ENCODE peak calls at places on chromosomes 12 and 14, in six cellular contexts. U is gastrocnemius medialis, F is transverse colon, S is ovary, B is choroid plexus epithelial cell, M is AG10803. X is an unnamed sample.

GRCh38 chr12:103441437-103442186 is 54.2 kb downstream of the C12orf42 start:
- DNase-seq in U (no peak), F (peak), S (no peak), B (no peak), M (no peak), X (no peak)

GRCh38 chr12:14076538-14076937 is 95.1 kb upstream of the GRIN2B start:
- DNase-seq in U (no peak), F (no peak), S (no peak), B (no peak), M (no peak), X (no peak)

GRCh38 chr12:92339198-92339821 is 193.7 kb upstream of the BTG1 start:
- DNase-seq in U (no peak), F (no peak), S (no peak), B (no peak), M (no peak), X (no peak)

GRCh38 chr12:18798445-18799139 is 60.7 kb downstream of the CAPZA3 start:
- DNase-seq in U (no peak), F (no peak), S (no peak), B (peak), M (no peak), X (no peak)

GRCh38 chr14:89292579-89293348 is 124.3 kb downstream of the FOXN3 start:
- DNase-seq in U (no peak), F (no peak), S (no peak), B (no peak), M (no peak), X (no peak)

GRCh38 chr12:96195845-96196451 is 1.8 kb downstream of the ELK3 start:
- DNase-seq in U (no peak), F (peak), S (no peak), B (peak), M (peak), X (no peak)

GRCh38 chr12:100926669-100927248 is 132.2 kb downstream of the ANO4 start:
- DNase-seq in U (no peak), F (peak), S (no peak), B (peak), M (peak), X (peak)

GRCh38 chr14:54784657-54785056 is 118.0 kb downstream of the GCH1 start:
- DNase-seq in U (peak), F (no peak), S (no peak), B (no peak), M (no peak), X (no peak)

GRCh38 chr14:99481745-99482099 is 513 bp downstream of the CCNK start:
- DNase-seq in U (no peak), F (no peak), S (no peak), B (peak), M (peak), X (no peak)

GRCh38 chr12:109655578-109655977 is 58.0 kb upstream of the FAM222A start:
- DNase-seq in U (no peak), F (no peak), S (no peak), B (no peak), M (no peak), X (no peak)

GRCh38 chr12:75712223-75712622 is 200.8 kb upstream of the KRR1 start:
- DNase-seq in U (no peak), F (no peak), S (no peak), B (no peak), M (no peak), X (no peak)

GRCh38 chr12:570237-570925 is 92.9 kb downstream of the NINJ2 start:
- DNase-seq in U (peak), F (peak), S (peak), B (peak), M (peak), X (no peak)

GRCh38 chr14:105473033-105473676 is 1.5 kb upstream of the CRIP2 start:
- DNase-seq in U (no peak), F (no peak), S (no peak), B (no peak), M (no peak), X (no peak)

GRCh38 chr14:89616425-89617141 is 199.6 kb upstream of the FOXN3 start:
- DNase-seq in U (no peak), F (no peak), S (no peak), B (peak), M (peak), X (peak)

GRCh38 chr14:63922696-63923421 is 70.1 kb downstream of the SYNE2 start:
- DNase-seq in U (peak), F (peak), S (peak), B (peak), M (no peak), X (no peak)

GRCh38 chr12:4962539-4963486 is 53.1 kb downstream of the KCNA1 start:
- DNase-seq in U (no peak), F (no peak), S (no peak), B (no peak), M (no peak), X (no peak)

GRCh38 chr12:106696071-106696470 is 78.4 kb upstream of the RIC8B start:
- DNase-seq in U (no peak), F (no peak), S (no peak), B (no peak), M (no peak), X (no peak)

GRCh38 chr14:35961697-35962274 is 135.6 kb downstream of the BRMS1L start:
- DNase-seq in U (no peak), F (no peak), S (no peak), B (no peak), M (no peak), X (no peak)

GRCh38 chr14:74425525-74426201 is 347 bp downstream of the SYNDIG1L start:
- DNase-seq in U (no peak), F (peak), S (no peak), B (no peak), M (no peak), X (no peak)

GRCh38 chr14:54177009-54177408 is 219.8 kb upstream of the CDKN3 start:
- DNase-seq in U (no peak), F (no peak), S (no peak), B (no peak), M (no peak), X (no peak)

GRCh38 chr12:14367097-14367661 is 1.7 kb downstream of the ATF7IP start:
- DNase-seq in U (no peak), F (no peak), S (no peak), B (peak), M (peak), X (no peak)

GRCh38 chr12:57896437-57897201 is 44.7 kb upstream of the ATP23 start:
- DNase-seq in U (peak), F (peak), S (peak), B (peak), M (peak), X (no peak)

GRCh38 chr14:61610900-61611299 is 84.4 kb upstream of the HIF1A start:
- DNase-seq in U (no peak), F (no peak), S (no peak), B (no peak), M (no peak), X (no peak)

GRCh38 chr14:72525087-72525909 is 368.6 kb downstream of the DPF3 start:
- DNase-seq in U (no peak), F (no peak), S (no peak), B (no peak), M (peak), X (no peak)

DNA sequence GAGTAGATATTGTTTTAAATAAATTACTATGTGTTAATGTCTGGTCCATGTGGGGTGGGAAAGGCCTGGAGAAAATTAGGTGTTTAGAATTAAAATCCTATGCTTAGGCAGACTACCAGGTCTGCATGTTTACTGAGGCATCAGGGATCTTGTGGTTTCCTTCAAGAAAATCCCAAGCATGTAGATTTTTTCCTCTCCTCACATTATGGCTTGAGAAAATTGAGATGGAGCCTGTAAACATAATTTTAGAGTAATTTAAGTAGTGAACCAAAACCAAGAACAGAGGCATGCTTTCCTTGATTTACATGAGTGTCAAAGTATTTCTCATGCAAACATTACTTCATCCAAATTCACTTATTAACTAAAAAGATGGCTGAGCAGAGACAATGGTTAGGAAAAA is 823.7 kb downstream of the AACS start:
- DNase-seq in U (no peak), F (no peak), S (no peak), B (no peak), M (no peak), X (no peak)
- TF ChIP-seq CTCF in U (no peak), F (no peak), S (no peak), B (no peak), M (no peak), X (no peak)

DNA sequence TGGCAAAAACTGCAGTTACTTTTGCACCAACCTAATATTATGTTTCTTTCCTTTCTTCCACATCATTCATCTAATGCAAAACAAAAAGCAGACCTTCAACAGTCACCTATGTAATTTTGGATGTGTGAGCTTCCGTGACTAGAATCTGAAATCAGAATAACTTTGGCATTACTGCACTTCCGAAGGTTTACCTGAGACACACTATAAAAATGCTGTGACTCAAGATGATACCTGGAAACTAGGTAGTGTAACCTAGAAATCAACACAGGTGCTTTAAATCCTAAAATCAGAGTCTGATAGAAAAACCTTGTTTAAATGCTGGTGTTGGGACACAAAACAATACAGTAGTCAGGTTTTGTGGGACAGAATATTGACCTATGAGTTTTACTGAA is 2.2 kb downstream of the BTBD7 start:
- DNase-seq in U (no peak), F (no peak), S (no peak), B (no peak), M (no peak), X (no peak)
- H3K4me3 ChIP-seq in U (no peak), F (no peak), S (no peak), B (no peak), M (no peak), X (no peak)

DNA sequence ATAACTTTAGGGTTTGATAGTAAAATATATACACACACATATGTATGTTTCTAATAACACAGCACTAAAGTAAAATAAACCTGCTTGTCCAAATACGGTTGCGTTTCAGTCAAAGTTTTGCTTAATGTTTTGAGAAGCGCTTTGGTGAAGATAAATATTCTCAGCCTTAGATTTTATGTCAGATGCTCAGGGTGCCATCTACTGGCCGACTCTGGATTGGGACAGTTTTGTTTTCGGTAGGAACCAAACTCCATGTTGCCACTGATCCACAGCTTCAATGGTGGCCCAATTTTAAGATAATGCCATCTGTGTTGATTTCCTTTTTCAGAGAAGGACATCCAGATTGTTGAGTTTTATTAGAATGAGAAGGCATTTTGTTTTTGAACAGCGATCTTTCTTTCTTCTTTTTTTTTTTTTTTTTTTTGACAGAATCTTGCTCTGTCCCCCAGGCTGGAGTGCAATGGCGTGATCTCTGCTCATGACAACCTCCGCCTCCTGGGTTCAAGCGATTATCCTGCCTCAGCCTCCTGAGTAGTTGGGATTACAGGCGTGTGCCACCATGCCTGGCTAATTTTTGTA is 43.1 kb downstream of the LLPH start:
- DNase-seq in U (peak), F (peak), S (peak), B (peak), M (peak), X (peak)
- TF ChIP-seq CTCF in U (peak), F (peak), S (peak), B (peak), M (peak), X (peak)

GRCh38 chr12:114664661-114665320 is 19.2 kb downstream of the TBX3 start:
- DNase-seq in U (no peak), F (no peak), S (no peak), B (no peak), M (no peak), X (no peak)

GRCh38 chr12:114667669-114668150 is 16.3 kb downstream of the TBX3 start:
- DNase-seq in U (no peak), F (no peak), S (no peak), B (no peak), M (no peak), X (no peak)

GRCh38 chr12:114668151-114668891 is 15.7 kb downstream of the TBX3 start:
- DNase-seq in U (peak), F (peak), S (peak), B (peak), M (peak), X (no peak)

GRCh38 chr12:114666746-114667668 is 17.0 kb downstream of the TBX3 start:
- DNase-seq in U (no peak), F (no peak), S (no peak), B (no peak), M (no peak), X (peak)

DNA sequence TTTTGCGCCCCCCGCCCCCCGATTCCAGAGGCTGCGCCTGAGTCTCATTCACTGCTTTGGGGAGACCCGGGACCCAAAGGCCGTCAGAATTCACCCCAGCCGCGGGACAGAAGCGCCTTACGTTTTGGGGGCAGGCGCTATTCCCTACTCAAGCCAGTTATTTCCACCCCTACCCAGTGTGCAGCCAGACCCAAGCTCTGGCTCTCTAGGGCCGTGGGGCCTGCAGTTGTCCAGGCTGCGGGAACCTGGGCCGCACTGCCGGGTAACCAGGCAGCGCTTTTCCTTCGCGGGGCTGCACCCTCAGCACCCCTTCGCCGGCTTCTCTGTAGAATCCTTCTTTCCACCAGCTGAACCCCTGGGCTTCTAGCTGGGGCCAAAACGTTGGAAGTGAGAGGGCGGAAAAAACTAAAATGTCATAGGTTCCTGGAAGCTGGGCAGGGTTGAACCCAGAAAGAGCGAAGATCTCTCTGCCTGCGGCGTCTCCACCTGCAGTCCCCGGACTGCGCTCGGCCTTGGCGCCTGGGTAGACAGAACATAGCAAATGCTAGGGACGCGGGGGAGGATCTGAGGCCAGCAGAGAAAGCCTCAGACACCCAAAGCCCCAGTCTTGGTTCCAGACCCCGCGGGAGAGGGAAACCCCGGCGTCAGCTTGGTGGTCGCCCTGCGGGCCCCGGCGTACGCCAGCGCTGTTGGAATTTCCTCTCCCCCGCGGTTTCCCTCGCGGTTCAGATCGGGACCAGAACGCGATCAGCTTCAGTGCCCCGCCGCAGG is 18.4 kb downstream of the TBX3 start:
- DNase-seq in U (no peak), F (no peak), S (no peak), B (no peak), M (no peak), X (no peak)
- H3K4me3 ChIP-seq in U (no peak), F (no peak), S (no peak), B (peak), M (no peak), X (peak)